ENCODE peak calls at places on chromosomes 6 and 20, in six cellular contexts. W is IMR-90, M is H9, A is neuronal stem cell, U is mesenchymal stem cell, F is H1. T is an unnamed sample.

GRCh38 chr6:684831-685636 is 7.9 kb downstream of the EXOC2 start:
- DNase-seq in U (peak; percentile 76), F (no peak), A (no peak), W (peak; percentile 63), M (no peak), T (no peak)

GRCh38 chr20:37915800-37916570 is 13.1 kb downstream of the VSTM2L start:
- DNase-seq in A (no peak), U (no peak), F (no peak), M (peak; percentile 65), W (no peak), T (peak; percentile 84)

GRCh38 chr6:45148278-45148677 is 179.9 kb upstream of the RUNX2 start:
- DNase-seq in M (no peak), W (peak; percentile 2), F (no peak), A (no peak), U (no peak), T (no peak)

GRCh38 chr6:75431379-75431778 is 62.2 kb downstream of the FILIP1 start:
- DNase-seq in F (no peak), A (no peak), W (peak; percentile 40), U (peak; percentile 85), M (no peak), T (no peak)

GRCh38 chr20:63027425-63028389 is 20.9 kb upstream of the BHLHE23 start:
- DNase-seq in W (no peak), F (no peak), M (no peak), A (no peak), U (no peak), T (peak; percentile 37)

GRCh38 chr20:48236485-48237055 is 451.3 kb upstream of the SULF2 start:
- DNase-seq in U (no peak), M (no peak), A (no peak), F (no peak), W (no peak), T (peak; percentile 59)

GRCh38 chr6:75202676-75203131 is 3.1 kb downstream of the COL12A1 start:
- DNase-seq in U (peak; percentile 47), W (peak; percentile 46), M (no peak), A (no peak), F (no peak), T (peak; percentile 7)

GRCh38 chr20:12875510-12875909 is 133.3 kb upstream of the SPTLC3 start:
- DNase-seq in M (no peak), U (no peak), W (no peak), F (no peak), A (peak; percentile 5), T (no peak)

GRCh38 chr6:143224516-143224915 is 163.8 kb downstream of the AIG1 start:
- DNase-seq in M (no peak), F (no peak), A (no peak), U (peak; percentile 6), W (no peak), T (no peak)

DNA sequence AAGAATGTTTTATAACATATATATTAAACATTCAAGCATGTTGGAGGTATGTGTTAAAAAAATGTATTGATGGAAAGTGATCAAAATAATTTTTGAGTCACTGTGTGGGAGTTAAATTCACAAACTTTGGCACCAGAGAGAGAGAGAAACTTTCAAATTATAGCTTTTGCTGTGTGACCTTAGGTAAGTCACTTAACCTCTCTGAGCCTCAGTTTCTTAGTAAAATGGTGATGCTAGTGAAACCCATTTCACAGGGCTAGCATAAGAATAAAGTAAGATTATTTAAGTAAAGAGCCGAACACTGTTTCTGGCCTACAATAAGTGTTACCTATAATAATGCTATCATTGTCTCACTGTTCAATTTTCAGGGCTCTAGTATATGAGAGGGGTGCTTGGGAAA is 4.1 kb upstream of the PROCR start:
- DNase-seq in F (no peak), A (no peak), M (no peak), U (no peak), W (no peak), T (no peak)
- H2BK15ac ChIP-seq in F (no peak overlapping the region), A (no peak overlapping the region), M (no peak overlapping the region), U (no peak overlapping the region), W (no peak overlapping the region), T (no peak overlapping the region)

GRCh38 chr6:82680192-82680591 is 316.6 kb downstream of the TPBG start:
- DNase-seq in F (no peak), W (no peak), M (no peak), A (no peak), U (no peak), T (no peak)

GRCh38 chr6:82686719-82687118 is 323.1 kb downstream of the TPBG start:
- DNase-seq in U (no peak), M (no peak), A (no peak), W (no peak), F (no peak), T (no peak)

GRCh38 chr6:82679232-82679631 is 315.6 kb downstream of the TPBG start:
- DNase-seq in U (no peak), W (no peak), M (no peak), F (no peak), A (no peak), T (no peak)

DNA sequence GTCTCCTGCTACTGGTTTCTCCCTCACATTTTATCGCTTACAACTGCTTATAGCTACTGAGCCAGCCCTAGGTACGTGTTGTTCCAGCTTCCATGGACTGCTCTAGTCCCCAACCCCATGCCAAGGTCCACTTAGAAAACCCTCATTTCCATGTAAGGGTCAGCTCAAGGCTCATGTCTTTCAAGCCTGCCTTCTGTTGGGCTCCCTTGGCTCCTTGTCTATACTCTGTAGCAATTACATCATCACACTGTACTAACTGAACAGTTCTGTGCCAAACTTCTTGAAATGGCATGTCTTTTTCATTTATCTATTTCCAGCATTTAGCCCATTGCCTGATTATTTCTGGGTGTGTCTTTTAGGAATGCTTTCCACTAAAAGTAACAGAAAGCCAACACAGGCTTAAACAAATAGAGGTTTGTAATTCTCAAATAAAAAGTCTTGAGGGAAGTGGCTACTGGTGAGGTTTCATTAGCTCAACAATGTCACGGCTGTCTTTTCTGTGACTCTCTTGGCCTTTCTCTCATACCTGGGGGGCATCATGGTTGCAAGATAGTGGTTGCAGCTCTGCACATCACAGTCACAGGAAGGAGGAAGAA is 317.6 kb downstream of the TPBG start:
- DNase-seq in A (no peak), F (no peak), M (no peak), U (no peak), W (no peak), T (no peak)
- H2BK15ac ChIP-seq in A (no peak overlapping the region), F (no peak overlapping the region), M (no peak overlapping the region), U (no peak overlapping the region), W (no peak overlapping the region), T (no peak overlapping the region)

GRCh38 chr6:155417454-155417853 is 38.2 kb downstream of the NOX3 start:
- DNase-seq in F (no peak), U (peak; percentile 26), A (no peak), W (peak; percentile 16), M (no peak), T (no peak)
- H2BK15ac ChIP-seq in F (no peak overlapping the region), U (no peak overlapping the region), A (no peak overlapping the region), W (peak overlapping the region; percentile 30), M (no peak overlapping the region), T (no peak overlapping the region)

DNA sequence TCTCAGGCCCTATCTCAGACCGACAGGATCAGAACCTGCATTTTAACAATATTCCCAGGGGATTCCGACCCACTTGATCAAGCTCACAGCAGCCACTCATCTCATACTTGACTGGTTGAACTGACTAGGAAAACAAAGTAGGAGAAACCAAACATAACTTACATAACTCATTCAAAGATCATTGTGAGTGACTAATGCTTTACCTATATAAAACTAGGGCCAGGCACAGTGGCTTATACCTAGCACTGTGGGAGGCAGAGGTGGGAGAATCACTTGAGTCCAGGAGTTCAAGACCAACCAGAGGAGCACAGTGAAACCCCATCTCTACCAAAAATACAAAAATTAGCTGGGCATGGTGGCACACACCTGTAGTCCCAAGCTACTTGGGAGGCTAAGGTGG is 251.0 kb downstream of the ATXN1 start:
- DNase-seq in M (no peak), U (no peak), A (no peak), W (no peak), F (no peak), T (no peak)
- H2BK15ac ChIP-seq in M (no peak overlapping the region), U (no peak overlapping the region), A (no peak overlapping the region), W (no peak overlapping the region), F (no peak overlapping the region), T (no peak overlapping the region)

GRCh38 chr20:45304464-45304999 is 2.1 kb upstream of the RBPJL start:
- DNase-seq in M (peak; percentile 27), A (no peak), F (no peak), U (no peak), W (no peak), T (no peak)
- H2BK15ac ChIP-seq in M (no peak overlapping the region), A (no peak overlapping the region), F (no peak overlapping the region), U (no peak overlapping the region), W (no peak overlapping the region), T (no peak overlapping the region)